ENCODE peak calls at places on chromosomes 2 and 18, in seven cellular contexts. D is right cardiac atrium; P is cardiac septum; R is transverse colon; G is HFFc6; Y is stimulated activated naive CD8-positive, alpha-beta T cell treated with anti-CD3 and anti-CD28 coated beads, Interleukin-15, Interleukin-2, amounts not matched to agents 100 U/mL and 50 U/mL, for 24 hours; Z is brain microvascular endothelial cell. A is an unnamed sample.

GRCh38 chr18:23844991-23845680 is 155.9 kb downstream of the LAMA3 start:
- DNase-seq in D (no peak), P (no peak), R (no peak), G (peak), Y (no peak), Z (no peak), A (no peak)

GRCh38 chr2:130183500-130184373 is 1.7 kb downstream of the MZT2B start:
- DNase-seq in D (peak), P (no peak), R (no peak), G (peak), Y (no peak), Z (no peak), A (no peak)

GRCh38 chr2:37833420-37833819 is 91.7 kb upstream of the RMDN2 start:
- DNase-seq in D (no peak), P (no peak), R (no peak), G (no peak), Y (peak), Z (no peak), A (peak)

GRCh38 chr2:15780234-15780633 is 160.1 kb upstream of the MYCN start:
- DNase-seq in D (no peak), P (peak), R (no peak), G (no peak), Y (no peak), Z (no peak), A (no peak)

GRCh38 chr2:222941510-222942032 is 80.7 kb downstream of the ACSL3 start:
- DNase-seq in D (no peak), P (no peak), R (no peak), G (peak), Y (no peak), Z (no peak), A (no peak)

GRCh38 chr2:44360749-44361329 is 455 bp downstream of the PREPL start:
- DNase-seq in D (peak), P (no peak), R (no peak), G (no peak), Y (peak), Z (peak), A (no peak)

GRCh38 chr2:196170681-196171247 is 614 bp downstream of the STK17B start:
- DNase-seq in D (peak), P (peak), R (peak), G (peak), Y (no peak), Z (peak), A (no peak)

GRCh38 chr2:184067502-184067901 is 530.8 kb upstream of the ZNF804A start:
- DNase-seq in D (no peak), P (no peak), R (no peak), G (no peak), Y (no peak), Z (no peak), A (no peak)

GRCh38 chr2:5409925-5410360 is 282.2 kb upstream of the SOX11 start:
- DNase-seq in D (no peak), P (no peak), R (no peak), G (no peak), Y (no peak), Z (no peak), A (no peak)

A was measured in activated CD8-positive, alpha-beta memory T cell treated with anti-CD3 and anti-CD28 coated beads for 4 hours.